ENCODE peak calls at places on chromosome 6, in seven cellular contexts. A, F, O, Z, C, M and S are unnamed samples.

GRCh38 chr6:33318426-33319073 is 1.0 kb upstream of the ZBTB22 start:
- DNase-seq in M (no peak), F (no peak), O (no peak), C (no peak), A (no peak), Z (no peak), S (no peak)

GRCh38 chr6:85402071-85402470 is 47.8 kb upstream of the NT5E start:
- DNase-seq in Z (no peak), O (no peak), A (no peak), F (no peak), M (no peak), C (no peak), S (no peak)

GRCh38 chr6:31794866-31795615 is 511 bp downstream of the VARS1 start:
- DNase-seq in O (no peak), M (no peak), F (peak; percentile 55), C (no peak), A (peak; percentile 27), Z (no peak), S (no peak)

GRCh38 chr6:127641905-127642304 is 64.9 kb downstream of the C6orf58 start:
- DNase-seq in M (no peak), C (no peak), O (peak; percentile 24), A (no peak), F (peak; percentile 24), Z (peak; percentile 37), S (peak; percentile 20)

GRCh38 chr6:146543211-146543939 is at the start of gene RAB32:
- DNase-seq in Z (peak; percentile 55), F (peak; percentile 94), M (peak; percentile 94), O (no peak), A (no peak), C (peak; percentile 97), S (no peak)

GRCh38 chr6:41683460-41684310 is 45.4 kb downstream of the MDFI start:
- DNase-seq in A (peak; percentile 79), F (peak; percentile 73), O (no peak), Z (peak; percentile 80), M (peak; percentile 83), C (peak; percentile 91), S (no peak)

GRCh38 chr6:85390105-85390728 is 59.7 kb upstream of the NT5E start:
- DNase-seq in C (no peak), M (no peak), O (no peak), F (no peak), A (no peak), Z (no peak), S (no peak)

GRCh38 chr6:80523531-80523970 is 417.1 kb downstream of the BCKDHB start:
- DNase-seq in C (no peak), Z (no peak), A (no peak), F (peak; percentile 29), M (no peak), O (no peak), S (no peak)

GRCh38 chr6:19831358-19831757 is 5.8 kb upstream of the ID4 start:
- DNase-seq in Z (no peak), F (no peak), O (no peak), M (no peak), C (no peak), A (no peak), S (no peak)

DNA sequence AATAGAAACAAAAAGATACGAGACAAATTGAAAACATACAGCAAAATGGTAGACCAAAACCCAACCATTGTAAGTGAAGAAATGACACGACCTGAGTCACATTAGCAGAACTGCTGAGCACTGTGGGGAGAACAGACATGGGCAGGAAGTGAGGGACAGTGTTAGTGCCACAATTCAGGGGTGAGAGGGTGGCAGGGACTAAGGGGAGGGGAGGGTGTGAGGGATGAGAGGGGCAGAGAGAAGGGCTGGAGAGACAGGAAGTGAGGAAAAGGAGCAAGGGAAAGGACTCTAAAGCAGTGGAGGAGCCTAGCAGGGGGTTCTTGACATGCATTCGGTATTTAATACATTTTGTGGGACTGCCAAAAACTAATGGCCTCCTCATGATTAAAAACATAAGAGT is 45.0 kb upstream of the TRIM26 start:
- DNase-seq in C (no peak), O (no peak), M (no peak), A (no peak), F (no peak), Z (peak; percentile 64), S (no peak)
- H3K4me3 ChIP-seq in C (no peak overlapping the region), O (no peak overlapping the region), M (no peak overlapping the region), A (no peak overlapping the region), F (no peak overlapping the region), Z (no peak overlapping the region), S (no peak overlapping the region)

DNA sequence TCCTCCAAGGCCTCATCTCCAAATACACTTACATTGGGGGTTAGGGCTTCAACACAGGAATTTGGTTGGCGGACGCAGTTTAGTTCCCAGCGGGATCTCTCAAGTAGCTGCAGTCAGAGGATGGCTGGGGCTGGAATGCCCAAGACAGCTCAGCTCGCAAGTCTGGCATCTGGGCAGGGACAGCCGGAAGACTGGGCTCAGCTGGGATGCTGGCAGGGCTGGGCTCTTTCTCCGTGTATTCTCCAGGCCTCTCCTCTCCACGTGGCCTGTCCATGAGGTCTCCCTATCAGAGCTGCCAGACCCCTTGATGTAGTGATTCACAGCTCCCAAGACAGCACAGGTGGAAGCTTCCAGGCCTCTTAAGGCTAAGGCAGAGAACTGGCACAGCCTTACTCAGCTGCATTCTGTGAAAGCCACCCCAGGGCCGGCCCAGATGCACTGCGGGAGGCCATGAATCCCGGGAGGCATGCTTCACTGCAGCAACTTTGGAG is 5.0 kb downstream of the FGD2 start:
- DNase-seq in O (no peak), Z (no peak), F (no peak), C (no peak), A (no peak), M (no peak), S (no peak)
- TF ChIP-seq CTCF in O (no peak), Z (no peak), F (no peak), C (no peak), A (no peak), M (no peak), S (no peak)

GRCh38 chr6:13680448-13680968 is 31.1 kb downstream of the RANBP9 start:
- DNase-seq in F (no peak), C (no peak), A (no peak), O (no peak), M (no peak), Z (no peak), S (no peak)
- H3K4me3 ChIP-seq in F (no peak overlapping the region), C (no peak overlapping the region), A (no peak overlapping the region), O (no peak overlapping the region), M (no peak overlapping the region), Z (no peak overlapping the region), S (no peak overlapping the region)

DNA sequence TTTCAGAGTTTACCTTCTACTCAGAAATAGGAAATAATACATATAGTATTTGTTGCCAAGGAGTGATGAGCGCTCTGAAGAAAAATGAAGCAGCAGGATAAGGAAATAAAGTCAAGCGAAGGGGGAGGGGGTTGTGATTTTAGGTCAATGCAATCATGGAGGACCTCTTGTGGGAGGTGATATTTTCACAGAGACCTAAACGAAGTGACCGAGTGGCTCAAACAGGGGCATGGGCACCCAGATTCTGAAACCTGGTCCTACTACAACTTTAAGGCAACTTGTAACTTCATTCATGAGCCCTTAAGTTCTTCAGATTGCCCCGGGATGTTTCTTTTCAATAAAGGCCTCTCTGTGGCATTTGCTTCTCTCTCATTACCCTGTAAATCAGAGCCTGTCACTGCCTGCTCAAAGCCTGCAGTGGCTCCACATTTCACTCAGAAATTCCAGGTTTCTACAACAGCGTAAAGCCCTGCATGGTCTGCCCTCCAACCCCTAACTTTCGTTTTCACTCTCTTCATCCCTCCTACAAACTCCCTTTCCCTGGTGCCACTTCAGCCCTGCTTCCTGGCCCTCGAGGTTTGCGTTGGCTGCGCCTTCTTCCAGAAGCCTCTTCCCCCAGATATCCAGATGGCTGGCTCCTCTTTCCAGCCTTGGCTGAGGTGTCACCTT is 162.7 kb downstream of the TBC1D7 start:
- DNase-seq in O (no peak), F (no peak), A (no peak), Z (no peak), M (no peak), C (no peak), S (no peak)
- TF ChIP-seq CTCF in O (no peak), F (no peak), A (no peak), Z (no peak), M (no peak), C (no peak), S (no peak)

GRCh38 chr6:157830354-157831017 is 7.4 kb downstream of the SNX9 start:
- DNase-seq in A (no peak), O (no peak), C (no peak), M (no peak), Z (peak; percentile 72), F (peak; percentile 41), S (no peak)

GRCh38 chr6:157834549-157834948 is 11.5 kb downstream of the SNX9 start:
- DNase-seq in A (no peak), F (no peak), O (no peak), Z (no peak), C (no peak), M (no peak), S (no peak)

GRCh38 chr6:157832250-157832967 is 9.4 kb downstream of the SNX9 start:
- DNase-seq in F (peak; percentile 36), Z (no peak), A (no peak), C (no peak), O (no peak), M (no peak), S (no peak)

GRCh38 chr6:157831018-157831369 is 7.9 kb downstream of the SNX9 start:
- DNase-seq in Z (no peak), F (no peak), M (no peak), A (no peak), C (no peak), O (no peak), S (no peak)

DNA sequence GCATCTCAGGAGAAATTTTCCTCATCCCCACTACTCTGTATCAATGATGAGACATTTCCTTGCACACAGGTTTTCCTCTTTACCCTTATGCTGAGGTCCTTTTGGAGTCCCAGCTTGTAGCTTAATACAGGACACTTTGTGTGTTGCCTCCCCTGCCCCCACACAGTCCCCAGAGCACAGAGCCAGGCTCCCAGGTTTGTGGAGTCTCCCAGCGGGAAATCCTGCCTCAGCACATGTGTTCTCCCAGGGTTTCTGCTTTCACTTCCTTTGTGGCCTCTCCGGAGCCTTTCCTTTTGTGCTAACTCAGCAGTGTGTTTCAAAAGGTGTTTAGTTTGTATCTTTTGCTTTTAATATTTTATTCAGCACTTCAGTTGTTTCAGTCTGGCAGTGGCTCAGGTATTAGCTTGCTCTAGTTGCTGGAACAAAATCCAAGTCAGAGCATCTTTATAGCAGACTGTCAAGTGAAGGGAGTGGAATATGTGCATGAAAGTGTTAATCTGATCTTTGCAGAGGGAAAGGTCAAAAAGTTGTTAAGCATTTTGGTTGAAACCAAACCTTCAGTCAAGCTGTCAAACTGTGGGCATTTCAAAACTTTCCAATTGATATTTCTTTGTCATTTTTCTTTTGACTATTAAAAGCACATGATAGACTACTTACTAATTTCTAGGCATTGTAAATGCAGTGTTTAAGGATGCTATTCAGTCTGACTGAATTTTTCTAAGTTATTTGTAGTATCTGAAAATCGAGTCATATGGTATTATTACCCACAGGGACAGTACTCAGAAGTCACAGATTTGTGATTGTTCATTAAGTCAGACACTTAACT is 8.6 kb downstream of the SNX9 start:
- DNase-seq in M (no peak), O (no peak), F (peak; percentile 38), A (no peak), Z (no peak), C (no peak), S (no peak)
- H3K4me3 ChIP-seq in M (no peak overlapping the region), O (no peak overlapping the region), F (no peak overlapping the region), A (no peak overlapping the region), Z (no peak overlapping the region), C (no peak overlapping the region), S (no peak overlapping the region)

GRCh38 chr6:52162940-52163908 is 23.0 kb upstream of the IL17A start:
- DNase-seq in F (peak; percentile 4), Z (peak; percentile 75), M (no peak), C (no peak), A (no peak), O (peak; percentile 54), S (no peak)
- TF ChIP-seq CTCF in F (peak; percentile 46), Z (peak; percentile 89), M (peak; percentile 62), C (peak; percentile 36), A (peak; percentile 67), O (peak; percentile 84), S (peak; percentile 53)